ENCODE peak calls at places on chromosomes 4 and X, in six cellular contexts. U is GM12878, B is upper lobe of left lung, F is sigmoid colon, H is ovary, Y is A549. N is an unnamed sample.

GRCh38 chr4:763922-764321 is 58.3 kb downstream of the PCGF3 start:
- DNase-seq in U (no peak), B (no peak), F (no peak), H (no peak), Y (no peak), N (no peak)

GRCh38 chr4:4327652-4328121 is 37.6 kb downstream of the ZBTB49 start:
- DNase-seq in U (no peak), B (peak; percentile 52), F (peak; percentile 66), H (peak; percentile 26), Y (peak; percentile 10), N (no peak)

GRCh38 chrX:9644335-9644734 is 121.3 kb downstream of the GPR143 start:
- DNase-seq in U (peak; percentile 61), B (no peak), F (peak; percentile 73), H (no peak), Y (no peak), N (no peak)

GRCh38 chr4:22695917-22696316 is 3.2 kb downstream of the GBA3 start:
- DNase-seq in U (no peak), B (no peak), F (no peak), H (no peak), Y (no peak), N (no peak)

GRCh38 chr4:6855692-6856297 is 53.8 kb upstream of the TBC1D14 start:
- DNase-seq in U (peak; percentile 94), B (no peak), F (no peak), H (no peak), Y (peak; percentile 19), N (no peak)

GRCh38 chr4:22090655-22091350 is 142.2 kb upstream of the KCNIP4 start:
- DNase-seq in U (no peak), B (no peak), F (no peak), H (no peak), Y (no peak), N (no peak)

GRCh38 chr4:84661191-84661944 is 78.4 kb downstream of the CDS1 start:
- DNase-seq in U (no peak), B (no peak), F (no peak), H (no peak), Y (no peak), N (no peak)

GRCh38 chr4:98092833-98093439 is 50.3 kb downstream of the STPG2 start:
- DNase-seq in U (no peak), B (no peak), F (no peak), H (no peak), Y (no peak), N (no peak)

GRCh38 chr4:71732706-71733105 is 51.2 kb downstream of the GC start:
- DNase-seq in U (no peak), B (no peak), F (no peak), H (no peak), Y (peak; percentile 3), N (no peak)

GRCh38 chr4:86358176-86358701 is 1.6 kb downstream of the MAPK10 start:
- DNase-seq in U (no peak), B (no peak), F (no peak), H (no peak), Y (no peak), N (no peak)

GRCh38 chr4:68344785-68345184 is 5.1 kb downstream of the YTHDC1 start:
- DNase-seq in U (no peak), B (no peak), F (no peak), H (no peak), Y (no peak), N (no peak)

GRCh38 chrX:104565791-104566687 is at the start of gene IL1RAPL2:
- DNase-seq in U (no peak), B (peak; percentile 42), F (no peak), H (no peak), Y (peak; percentile 38), N (peak; percentile 58)

GRCh38 chr4:161393614-161394013 is 770.2 kb downstream of the FSTL5 start:
- DNase-seq in U (no peak), B (no peak), F (no peak), H (no peak), Y (no peak), N (no peak)

GRCh38 chrX:9429767-9430166 is 35.1 kb upstream of the TBL1X start:
- DNase-seq in U (no peak), B (no peak), F (no peak), H (no peak), Y (no peak), N (no peak)

GRCh38 chrX:48589482-48590162 is 7.7 kb upstream of the WDR13 start:
- DNase-seq in U (no peak), B (no peak), F (no peak), H (no peak), Y (no peak), N (peak; percentile 48)

GRCh38 chrX:135520553-135521404 is at the start of gene INTS6L:
- DNase-seq in U (peak; percentile 82), B (peak; percentile 85), F (peak; percentile 93), H (peak; percentile 80), Y (no peak), N (peak; percentile 87)

GRCh38 chrX:22922961-22923360 is 76.8 kb upstream of the DDX53 start:
- DNase-seq in U (no peak), B (no peak), F (no peak), H (no peak), Y (no peak), N (no peak)

DNA sequence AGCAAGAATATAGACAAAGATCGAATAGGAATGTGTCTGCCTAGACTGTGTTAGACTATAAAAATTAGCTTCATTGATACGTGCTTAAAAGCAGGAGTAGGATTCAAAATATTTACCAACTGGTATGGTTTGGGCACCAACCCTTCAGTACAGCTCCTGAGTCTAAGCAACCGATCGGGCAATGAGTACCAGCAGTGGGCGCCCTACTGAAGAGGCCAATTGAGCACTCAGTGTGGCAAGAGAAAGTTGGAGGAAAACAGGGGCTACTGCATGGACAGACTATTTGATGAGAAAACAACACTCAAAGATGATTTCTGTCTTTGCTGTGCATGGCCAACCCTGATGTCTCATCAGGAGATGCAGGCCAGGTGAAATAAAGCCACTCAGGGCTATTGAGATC is 176.0 kb upstream of the NWD2 start:
- DNase-seq in U (no peak), B (no peak), F (no peak), H (no peak), Y (peak; percentile 0), N (no peak)
- TF ChIP-seq CTCF in U (peak; percentile 42), B (no peak), F (no peak), H (no peak), Y (no peak), N (no peak)

GRCh38 chrX:72029473-72030411 is 102.0 kb downstream of the RTL5 start:
- DNase-seq in U (no peak), B (no peak), F (peak; percentile 67), H (no peak), Y (peak; percentile 49), N (no peak)
- TF ChIP-seq EP300 in U (no peak), B (no peak), F (no peak), H (no peak), Y (no peak), N (no peak)

GRCh38 chr4:8828869-8829268 is 42.8 kb downstream of the HMX1 start:
- DNase-seq in U (no peak), B (no peak), F (no peak), H (no peak), Y (no peak), N (no peak)
- TF ChIP-seq CTCF in U (no peak), B (no peak), F (no peak), H (no peak), Y (no peak), N (no peak)

DNA sequence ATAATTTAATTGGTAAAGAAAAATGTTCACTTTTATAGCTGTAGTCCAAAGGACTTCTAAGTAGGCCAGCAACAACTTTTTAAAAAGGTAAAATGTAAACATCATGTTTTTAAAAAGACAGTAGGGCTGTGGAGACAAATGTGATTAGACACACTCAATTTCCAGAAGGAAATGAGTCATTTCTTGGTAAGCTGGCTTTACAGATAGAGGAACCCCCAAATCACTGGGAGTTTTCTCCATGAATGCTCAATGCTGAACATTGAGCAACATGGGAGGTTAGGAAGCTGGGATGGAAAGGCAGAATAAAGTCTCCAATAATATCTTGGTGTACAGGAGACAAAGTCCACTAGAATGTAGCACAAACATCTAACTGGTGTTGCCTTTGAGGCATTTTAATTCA is 121.3 kb downstream of the NWD2 start:
- DNase-seq in U (no peak), B (no peak), F (no peak), H (no peak), Y (no peak), N (no peak)
- TF ChIP-seq EP300 in U (no peak), B (no peak), F (no peak), H (no peak), Y (no peak), N (no peak)

GRCh38 chr4:162985131-162985530 is 181.6 kb downstream of the NAF1 start:
- DNase-seq in U (no peak), B (peak; percentile 35), F (no peak), H (no peak), Y (no peak), N (no peak)
- TF ChIP-seq CTCF in U (no peak), B (no peak), F (no peak), H (no peak), Y (no peak), N (no peak)

GRCh38 chr4:113153529-113154101 is 104.2 kb downstream of the ANK2 start:
- DNase-seq in U (no peak), B (no peak), F (no peak), H (no peak), Y (no peak), N (no peak)
- TF ChIP-seq EP300 in U (no peak), B (no peak), F (no peak), H (no peak), Y (no peak), N (no peak)

GRCh38 chr4:186936496-186937375 is 213.1 kb upstream of the FAT1 start:
- DNase-seq in U (no peak), B (no peak), F (no peak), H (no peak), Y (peak; percentile 71), N (no peak)
- TF ChIP-seq CTCF in U (no peak), B (no peak), F (no peak), H (no peak), Y (peak; percentile 17), N (no peak)

GRCh38 chr4:123343400-123344060 is 53.1 kb upstream of the SPRY1 start:
- DNase-seq in U (no peak), B (no peak), F (no peak), H (no peak), Y (no peak), N (no peak)

GRCh38 chr4:123338715-123339114 is 57.9 kb upstream of the SPRY1 start:
- DNase-seq in U (no peak), B (no peak), F (no peak), H (no peak), Y (no peak), N (no peak)

GRCh38 chr4:123339507-123340380 is 56.9 kb upstream of the SPRY1 start:
- DNase-seq in U (no peak), B (no peak), F (no peak), H (no peak), Y (no peak), N (no peak)

GRCh38 chr4:123342498-123342897 is 54.1 kb upstream of the SPRY1 start:
- DNase-seq in U (no peak), B (no peak), F (no peak), H (no peak), Y (no peak), N (no peak)

GRCh38 chr4:123340381-123340701 is 56.3 kb upstream of the SPRY1 start:
- DNase-seq in U (no peak), B (no peak), F (no peak), H (no peak), Y (peak; percentile 61), N (no peak)
- TF ChIP-seq EP300 in U (no peak), B (no peak), F (no peak), H (no peak), Y (no peak), N (no peak)

N was measured in stomach.